ENCODE peak calls at places on chromosome 1, in eight cellular contexts. Q is CD4-positive, alpha-beta T cell; J is left ventricle myocardium inferior; V is upper lobe of right lung; K is transverse colon; P is endothelial cell of umbilical vein; G is heart left ventricle; W is pancreas. X is an unnamed sample.

GRCh38 chr1:237705462-237705861 is 185.3 kb downstream of the ZP4 start:
- DNase-seq in Q (no peak), J (no peak), V (no peak), K (no peak), P (no peak), G (no peak), W (no peak), X (no peak)

GRCh38 chr1:81179239-81179638 is 621.5 kb upstream of the ADGRL2 start:
- DNase-seq in Q (no peak), J (no peak), V (no peak), K (no peak), P (peak), G (no peak), W (no peak), X (no peak)

GRCh38 chr1:218112862-218113261 is 172.2 kb upstream of the RRP15 start:
- DNase-seq in Q (no peak), J (no peak), V (no peak), K (no peak), P (no peak), G (no peak), W (no peak), X (no peak)

GRCh38 chr1:110953031-110953430 is 10.7 kb downstream of the LRIF1 start:
- DNase-seq in Q (no peak), J (no peak), V (no peak), K (no peak), P (no peak), G (no peak), W (no peak), X (no peak)

GRCh38 chr1:112797221-112797620 is 82.1 kb upstream of the PPM1J start:
- DNase-seq in Q (no peak), J (no peak), V (no peak), K (no peak), P (no peak), G (no peak), W (no peak), X (no peak)

GRCh38 chr1:55703726-55704363 is 488.7 kb upstream of the USP24 start:
- DNase-seq in Q (no peak), J (no peak), V (no peak), K (no peak), P (no peak), G (no peak), W (no peak), X (no peak)

GRCh38 chr1:170682809-170683208 is 18.9 kb downstream of the PRRX1 start:
- DNase-seq in Q (no peak), J (no peak), V (no peak), K (no peak), P (no peak), G (no peak), W (no peak), X (no peak)

GRCh38 chr1:234214129-234214910 is 158.9 kb upstream of the COA6 start:
- DNase-seq in Q (peak), J (no peak), V (peak), K (peak), P (no peak), G (peak), W (peak), X (no peak)

GRCh38 chr1:222182641-222183040 is 365.3 kb downstream of the HHIPL2 start:
- DNase-seq in Q (no peak), J (no peak), V (no peak), K (no peak), P (no peak), G (no peak), W (no peak), X (no peak)

GRCh38 chr1:161196521-161197451 is 2.1 kb downstream of the ADAMTS4 start:
- DNase-seq in Q (no peak), J (peak), V (no peak), K (no peak), P (peak), G (peak), W (no peak), X (peak)

GRCh38 chr1:40041466-40041838 is 923 bp downstream of the CAP1 start:
- DNase-seq in Q (no peak), J (no peak), V (no peak), K (no peak), P (peak), G (no peak), W (no peak), X (no peak)

GRCh38 chr1:27993241-27993640 is 33.5 kb downstream of the XKR8 start:
- DNase-seq in Q (no peak), J (no peak), V (no peak), K (no peak), P (peak), G (no peak), W (no peak), X (no peak)

GRCh38 chr1:77412069-77412793 is 130.4 kb downstream of the AK5 start:
- DNase-seq in Q (no peak), J (no peak), V (no peak), K (no peak), P (peak), G (no peak), W (no peak), X (no peak)

GRCh38 chr1:61645476-61645875 is 79.5 kb downstream of the TM2D1 start:
- DNase-seq in Q (no peak), J (no peak), V (no peak), K (no peak), P (no peak), G (no peak), W (no peak), X (no peak)

GRCh38 chr1:4207842-4208692 is 308.0 kb upstream of the C1orf174 start:
- DNase-seq in Q (no peak), J (no peak), V (no peak), K (no peak), P (no peak), G (no peak), W (no peak), X (no peak)

GRCh38 chr1:13652238-13652637 is 47.8 kb upstream of the PRDM2 start:
- DNase-seq in Q (no peak), J (no peak), V (no peak), K (no peak), P (no peak), G (no peak), W (no peak), X (no peak)

GRCh38 chr1:232515706-232516105 is 114.2 kb downstream of the SIPA1L2 start:
- DNase-seq in Q (no peak), J (no peak), V (no peak), K (no peak), P (no peak), G (no peak), W (no peak), X (no peak)

GRCh38 chr1:109864960-109865611 is 45.6 kb upstream of the CSF1 start:
- DNase-seq in Q (no peak), J (no peak), V (no peak), K (peak), P (no peak), G (no peak), W (no peak), X (no peak)

GRCh38 chr1:236113324-236114032 is 28.9 kb upstream of the GPR137B start:
- DNase-seq in Q (no peak), J (peak), V (no peak), K (no peak), P (no peak), G (peak), W (no peak), X (no peak)

GRCh38 chr1:98963359-98963758 is 41.3 kb downstream of the PLPPR5 start:
- DNase-seq in Q (no peak), J (no peak), V (no peak), K (no peak), P (no peak), G (no peak), W (no peak), X (no peak)

GRCh38 chr1:89574621-89575020 is 50.0 kb downstream of the LRRC8B start:
- DNase-seq in Q (no peak), J (no peak), V (no peak), K (no peak), P (no peak), G (no peak), W (no peak), X (no peak)

GRCh38 chr1:214494706-214495105 is 56.7 kb downstream of the PTPN14 start:
- DNase-seq in Q (no peak), J (no peak), V (no peak), K (no peak), P (no peak), G (no peak), W (no peak), X (no peak)

GRCh38 chr1:47592296-47592975 is 154.6 kb downstream of the FOXD2 start:
- DNase-seq in Q (no peak), J (no peak), V (no peak), K (no peak), P (no peak), G (no peak), W (no peak), X (no peak)

GRCh38 chr1:47594627-47595026 is 156.8 kb downstream of the FOXD2 start:
- DNase-seq in Q (no peak), J (no peak), V (no peak), K (no peak), P (no peak), G (no peak), W (no peak), X (no peak)

GRCh38 chr1:47593598-47594285 is 155.9 kb downstream of the FOXD2 start:
- DNase-seq in Q (no peak), J (no peak), V (no peak), K (no peak), P (no peak), G (no peak), W (no peak), X (no peak)

GRCh38 chr1:47591801-47592200 is 154.0 kb downstream of the FOXD2 start:
- DNase-seq in Q (no peak), J (no peak), V (no peak), K (no peak), P (no peak), G (no peak), W (no peak), X (no peak)

DNA sequence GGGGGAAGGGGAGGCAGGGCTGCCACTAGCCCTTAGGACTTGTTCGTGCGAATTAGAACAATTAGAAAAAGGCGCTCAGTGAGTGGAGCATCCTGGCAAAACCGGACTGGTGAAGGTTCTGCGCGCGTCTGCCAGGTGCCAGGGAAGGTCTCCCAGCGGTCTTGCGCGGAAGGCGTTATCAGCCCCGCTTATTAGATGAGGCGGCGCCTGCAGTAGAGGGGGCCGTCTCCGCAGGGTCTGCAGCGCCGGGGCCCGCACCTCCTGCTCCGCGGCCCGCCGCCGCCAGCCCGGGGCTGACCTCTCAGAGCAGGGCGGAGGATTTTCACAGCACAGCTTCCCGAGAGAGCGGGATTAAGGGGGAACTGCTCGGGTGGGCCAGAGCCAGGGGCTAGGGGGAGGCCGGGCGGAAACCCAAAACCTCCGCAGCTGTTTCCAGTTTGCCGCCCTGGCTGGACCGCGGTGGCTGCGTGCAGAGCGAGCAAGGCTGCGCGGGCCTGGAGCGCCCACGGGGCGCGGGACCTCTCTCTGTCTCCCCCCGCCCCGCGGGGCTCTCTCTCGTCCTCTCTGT is 155.2 kb downstream of the FOXD2 start:
- DNase-seq in Q (no peak), J (no peak), V (no peak), K (no peak), P (no peak), G (no peak), W (no peak), X (no peak)
- H3K27ac ChIP-seq in Q (no peak), J (no peak), V (no peak), K (no peak), P (no peak), G (no peak), W (no peak), X (no peak)

GRCh38 chr1:51139474-51139873 is 37.4 kb downstream of the C1orf185 start:
- DNase-seq in Q (no peak), J (no peak), V (no peak), K (no peak), P (peak), G (no peak), W (no peak), X (no peak)
- TF ChIP-seq CTCF in Q (no peak), J (no peak), V (no peak), K (no peak), P (no peak), G (no peak), W (no peak), X (no peak)

GRCh38 chr1:201254625-201255469 is 28.5 kb upstream of the PKP1 start:
- DNase-seq in Q (peak), J (peak), V (peak), K (peak), P (peak), G (peak), W (peak), X (no peak)
- H3K27ac ChIP-seq in Q (no peak), J (no peak), V (no peak), K (no peak), P (no peak), G (no peak), W (no peak), X (no peak)

GRCh38 chr1:49104575-49104974 is 327.9 kb upstream of the BEND5 start:
- DNase-seq in Q (no peak), J (no peak), V (no peak), K (no peak), P (no peak), G (no peak), W (no peak), X (no peak)
- TF ChIP-seq CTCF in Q (no peak), J (no peak), V (no peak), K (no peak), P (no peak), G (no peak), W (no peak), X (no peak)

DNA sequence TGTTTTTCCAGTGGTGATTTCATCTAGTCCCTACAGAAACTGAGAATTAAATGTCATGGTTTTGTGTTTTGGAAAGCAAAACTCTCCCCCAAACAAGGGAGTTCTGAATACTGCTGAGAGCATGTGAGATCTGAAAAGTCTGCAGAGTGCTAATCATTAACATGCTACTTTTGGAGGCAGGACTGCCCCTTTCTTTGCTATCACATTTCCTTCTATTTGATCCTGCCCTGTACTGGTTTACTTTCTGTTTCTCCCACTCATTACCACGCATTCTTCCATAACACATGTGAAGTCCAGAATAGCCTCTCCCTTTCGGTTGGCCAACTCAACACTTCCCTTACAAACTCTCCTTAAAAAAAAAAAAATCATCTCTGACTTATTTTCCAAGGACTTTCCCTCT is 63.6 kb downstream of the GADD45A start:
- DNase-seq in Q (no peak), J (no peak), V (no peak), K (no peak), P (peak), G (no peak), W (no peak), X (no peak)
- H3K27ac ChIP-seq in Q (no peak), J (peak), V (peak), K (peak), P (no peak), G (peak), W (peak), X (peak)

GRCh38 chr1:151829352-151830046 is 2.1 kb downstream of the RORC start:
- DNase-seq in Q (no peak), J (no peak), V (no peak), K (no peak), P (no peak), G (no peak), W (no peak), X (no peak)
- TF ChIP-seq CTCF in Q (no peak), J (no peak), V (no peak), K (no peak), P (no peak), G (no peak), W (no peak), X (no peak)

X was measured in ovary.